ENCODE peak calls at places on chromosome 13, in five cellular contexts. V is CD8-positive, alpha-beta T cell; N is neural progenitor cell; P is effector memory CD4-positive, alpha-beta T cell; A is tibial nerve. S is an unnamed sample.
A peak's percentile ranks its signal among the peaks of the same experiment; 100 is the strongest.

GRCh38 chr13:96781141-96781540 is 213.1 kb downstream of the OXGR1 start:
- DNase-seq in N (no peak), A (peak; percentile 16), V (no peak), P (no peak), S (no peak)

GRCh38 chr13:49295231-49295630 is 47.5 kb downstream of the CDADC1 start:
- DNase-seq in N (no peak), V (no peak), P (no peak), A (no peak), S (no peak)

GRCh38 chr13:76012091-76012721 is 376.1 kb downstream of the LMO7 start:
- DNase-seq in V (no peak), P (no peak), A (no peak), N (no peak), S (no peak)

GRCh38 chr13:106513025-106513424 is 22.4 kb downstream of the EFNB2 start:
- DNase-seq in P (no peak), A (no peak), V (no peak), N (no peak), S (no peak)

GRCh38 chr13:89688908-89689307 is 1658.6 kb upstream of the MIR17HG start:
- DNase-seq in V (no peak), P (no peak), N (peak; percentile 12), A (no peak), S (no peak)

GRCh38 chr13:67440240-67440639 is 210.1 kb upstream of the PCDH9 start:
- DNase-seq in A (no peak), P (no peak), V (no peak), N (no peak), S (no peak)

GRCh38 chr13:42424182-42424581 is 149.8 kb upstream of the TNFSF11 start:
- DNase-seq in V (no peak), P (no peak), A (no peak), N (no peak), S (no peak)

GRCh38 chr13:28819046-28819747 is 942 bp upstream of the MTUS2 start:
- DNase-seq in A (no peak), V (no peak), P (no peak), N (peak; percentile 68), S (no peak)

GRCh38 chr13:29954082-29955043 is 103.9 kb upstream of the UBL3 start:
- DNase-seq in V (peak; percentile 77), N (no peak), A (no peak), P (no peak), S (peak; percentile 61)

GRCh38 chr13:29901714-29902631 is 51.6 kb upstream of the UBL3 start:
- DNase-seq in P (no peak), A (peak; percentile 33), N (no peak), V (peak; percentile 62), S (no peak)

GRCh38 chr13:21435710-21436151 is 23.4 kb downstream of the ZDHHC20 start:
- DNase-seq in A (peak; percentile 56), V (peak; percentile 61), N (no peak), P (no peak), S (no peak)

GRCh38 chr13:30755678-30756077 is 20.3 kb downstream of the ALOX5AP start:
- DNase-seq in V (no peak), N (no peak), A (no peak), P (no peak), S (no peak)

GRCh38 chr13:77696006-77696862 is 1.3 kb upstream of the SLAIN1 start:
- DNase-seq in A (no peak), N (peak; percentile 69), P (no peak), V (peak; percentile 47), S (peak; percentile 52)

GRCh38 chr13:76725211-76725610 is 161.0 kb downstream of the KCTD12 start:
- DNase-seq in V (no peak), A (no peak), N (no peak), P (no peak), S (no peak)

GRCh38 chr13:95494082-95494681 is 58.3 kb upstream of the CLDN10 start:
- DNase-seq in N (peak; percentile 58), V (no peak), P (no peak), A (peak; percentile 39), S (no peak)

GRCh38 chr13:59689057-59689456 is 474.7 kb downstream of the DIAPH3 start:
- DNase-seq in P (no peak), N (peak; percentile 52), V (no peak), A (no peak), S (no peak)

GRCh38 chr13:36454962-36455361 is 22.7 kb downstream of the CCNA1 start:
- DNase-seq in P (no peak), A (no peak), V (no peak), N (no peak), S (no peak)

GRCh38 chr13:112056739-112057433 is 10.1 kb upstream of the SOX1 start:
- DNase-seq in V (no peak), N (peak; percentile 34), P (no peak), A (no peak), S (no peak)

GRCh38 chr13:113642563-113642962 is 15.4 kb downstream of the ATP4B start:
- DNase-seq in V (no peak), A (no peak), N (no peak), P (no peak), S (no peak)
- H3K4me1 ChIP-seq in V (peaks cover 15% of the 10 kb centered on the region), A (peaks cover 13% of the 10 kb centered on the region), N (no peaks in the 10 kb centered on the region), P (no peaks in the 10 kb centered on the region), S (peaks cover 12% of the 10 kb centered on the region)

GRCh38 chr13:18964942-18965341 is 216.7 kb downstream of the TUBA3C start:
- DNase-seq in P (no peak), A (no peak), V (no peak), N (no peak), S (no peak)

GRCh38 chr13:18961383-18962117 is 220.1 kb downstream of the TUBA3C start:
- DNase-seq in N (no peak), A (no peak), V (no peak), P (no peak), S (no peak)

GRCh38 chr13:18962168-18962734 is 219.4 kb downstream of the TUBA3C start:
- DNase-seq in A (no peak), P (no peak), N (no peak), V (no peak), S (no peak)

GRCh38 chr13:18960637-18961227 is 220.9 kb downstream of the TUBA3C start:
- DNase-seq in V (no peak), P (no peak), N (no peak), A (no peak), S (no peak)

GRCh38 chr13:18965347-18965855 is 216.2 kb downstream of the TUBA3C start:
- DNase-seq in N (no peak), V (no peak), A (no peak), P (no peak), S (no peak)
- H3K4me3 ChIP-seq in N (no peak overlapping the region), V (no peak overlapping the region), A (no peak overlapping the region), P (no peak overlapping the region), S (no peak overlapping the region)

GRCh38 chr13:64684685-64685431 is 2545.3 kb downstream of the PCDH9 start:
- DNase-seq in V (no peak), N (no peak), A (no peak), P (no peak), S (no peak)
- H3K27ac ChIP-seq in V (no peak overlapping the region), N (no peak overlapping the region), A (no peak overlapping the region), P (no peak overlapping the region), S (no peak overlapping the region)

DNA sequence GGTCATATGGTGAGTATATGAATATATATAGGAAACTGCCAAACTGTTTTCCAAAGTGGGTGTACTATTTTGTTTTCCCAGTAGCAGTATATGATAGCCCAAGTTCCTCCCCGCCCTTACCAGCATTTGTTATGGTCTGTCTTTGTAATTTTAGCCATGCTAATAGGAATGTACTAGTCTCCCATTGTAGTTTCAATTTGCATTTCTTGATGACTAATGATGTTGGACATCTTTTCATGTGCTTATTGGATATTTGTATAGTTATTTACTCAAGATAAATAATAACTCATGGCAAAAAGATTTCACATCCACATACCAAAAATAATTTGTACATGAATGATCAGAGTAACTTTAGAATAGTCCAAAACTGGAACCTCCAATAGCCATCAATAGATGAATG is 75.3 kb upstream of the SERP2 start:
- DNase-seq in P (no peak), A (no peak), V (no peak), N (no peak), S (no peak)
- H3K4me1 ChIP-seq in P (no peaks in the 10 kb centered on the region), A (peaks cover 24% of the 10 kb centered on the region), V (no peaks in the 10 kb centered on the region), N (no peaks in the 10 kb centered on the region), S (no peaks in the 10 kb centered on the region)

DNA sequence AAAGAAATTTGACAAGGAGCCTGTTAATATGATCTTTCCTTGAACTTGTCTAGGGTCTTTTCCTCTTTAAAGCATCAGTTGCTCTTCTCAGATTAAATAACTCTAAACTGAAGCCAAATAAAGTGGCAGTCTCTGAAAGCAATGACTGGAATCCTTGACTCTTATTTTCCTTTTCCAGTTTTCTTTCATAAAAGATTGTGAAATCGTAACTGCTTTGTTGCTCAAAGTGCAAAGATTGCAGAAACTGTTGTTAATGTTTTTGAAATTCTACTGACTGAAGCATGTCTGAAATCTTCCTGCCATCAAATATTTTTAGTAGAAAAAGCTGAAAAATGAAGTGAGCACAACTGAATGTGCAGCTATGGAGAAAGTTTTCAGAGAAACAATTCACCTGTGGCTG is 1.9 kb downstream of the NHLRC3 start:
- DNase-seq in P (no peak), A (no peak), N (no peak), V (no peak), S (no peak)
- H3K4me3 ChIP-seq in P (no peak overlapping the region), A (peak overlapping the region; percentile 4), N (no peak overlapping the region), V (no peak overlapping the region), S (no peak overlapping the region)

GRCh38 chr13:109786457-109787134 is at the start of gene IRS2:
- DNase-seq in N (peak; percentile 98), P (peak; percentile 92), A (peak; percentile 94), V (peak; percentile 94), S (peak; percentile 93)
- H3K27ac ChIP-seq in N (peak within 1 kb of the TSS; percentile 59), P (peak within 1 kb of the TSS; percentile 65), A (peak within 1 kb of the TSS; percentile 91), V (peak within 1 kb of the TSS; percentile 63), S (peak within 1 kb of the TSS; percentile 80)

GRCh38 chr13:114129649-114130062 is 2.8 kb downstream of the RASA3 start:
- DNase-seq in V (no peak), P (no peak), A (no peak), N (no peak), S (no peak)
- H3K4me1 ChIP-seq in V (peaks cover 66% of the 10 kb centered on the region), P (peaks cover 62% of the 10 kb centered on the region), A (peaks cover 53% of the 10 kb centered on the region), N (peaks cover 30% of the 10 kb centered on the region), S (peaks cover 65% of the 10 kb centered on the region)

GRCh38 chr13:19153782-19154450 is 27.7 kb downstream of the TUBA3C start:
- DNase-seq in A (no peak), P (no peak), N (no peak), V (no peak), S (no peak)
- H3K4me3 ChIP-seq in A (no peak overlapping the region), P (no peak overlapping the region), N (no peak overlapping the region), V (no peak overlapping the region), S (no peak overlapping the region)

GRCh38 chr13:32316030-32316344 is 679 bp downstream of the BRCA2 start:
- DNase-seq in P (no peak), A (no peak), V (no peak), N (peak; percentile 63), S (peak; percentile 4)
- H3K27ac ChIP-seq in P (peak overlapping the region; percentile 94), A (no peak overlapping the region), V (peak overlapping the region; percentile 99), N (peak overlapping the region; percentile 74), S (peak overlapping the region; percentile 99)

S was measured in naive thymus-derived CD4-positive, alpha-beta T cell.